ENCODE peak calls at places on chromosomes 7 and 10, in eight cellular contexts. Q, F, C, V, M, J, O and S are unnamed samples.

GRCh38 chr7:39741942-39742623 is 118.7 kb downstream of the RALA start:
- DNase-seq in C (peak; percentile 75), O (no peak), J (no peak), M (peak; percentile 48), V (no peak), Q (peak; percentile 75), F (peak; percentile 32), S (peak; percentile 37)

GRCh38 chr7:81869670-81870069 is 99.8 kb upstream of the HGF start:
- DNase-seq in V (no peak), O (no peak), F (no peak), Q (no peak), C (no peak), J (no peak), M (no peak), S (no peak)

GRCh38 chr7:121102619-121103018 is 114.1 kb downstream of the CPED1 start:
- DNase-seq in C (no peak), J (no peak), M (no peak), F (peak; percentile 14), O (no peak), Q (no peak), V (no peak), S (no peak)

GRCh38 chr7:44548893-44549292 is 7.8 kb upstream of the NPC1L1 start:
- DNase-seq in M (no peak), V (no peak), C (no peak), F (no peak), O (no peak), J (no peak), Q (no peak), S (no peak)

GRCh38 chr7:74236284-74236683 is 17.9 kb downstream of the RFC2 start:
- DNase-seq in J (no peak), C (no peak), F (no peak), M (no peak), Q (no peak), O (no peak), V (no peak), S (no peak)

GRCh38 chr7:74225400-74225799 is 15.6 kb downstream of the LAT2 start:
- DNase-seq in Q (no peak), V (no peak), O (no peak), J (no peak), C (no peak), M (no peak), F (no peak), S (no peak)

GRCh38 chr10:125457406-125457805 is 225.6 kb downstream of the TEX36 start:
- DNase-seq in F (no peak), M (no peak), V (no peak), O (no peak), C (no peak), J (no peak), Q (no peak), S (no peak)

GRCh38 chr10:9545073-9545472 is 1472.6 kb upstream of the CELF2 start:
- DNase-seq in J (no peak), Q (no peak), C (no peak), F (no peak), M (no peak), V (no peak), O (no peak), S (no peak)

GRCh38 chr10:97821308-97822038 is 28.2 kb upstream of the GOLGA7B start:
- DNase-seq in O (no peak), M (no peak), J (no peak), V (no peak), F (no peak), C (no peak), Q (no peak), S (no peak)

GRCh38 chr7:131745645-131746248 is 189.3 kb upstream of the PODXL start:
- DNase-seq in V (no peak), J (peak; percentile 63), C (peak; percentile 17), O (no peak), F (peak; percentile 31), M (no peak), Q (no peak), S (no peak)

GRCh38 chr10:117165557-117166419 is 27.7 kb upstream of the VAX1 start:
- DNase-seq in V (no peak), M (peak; percentile 29), C (peak; percentile 71), J (peak; percentile 51), Q (peak; percentile 65), O (no peak), F (peak; percentile 59), S (peak; percentile 50)

GRCh38 chr10:74453151-74453550 is 302.1 kb downstream of the ADK start:
- DNase-seq in O (no peak), C (no peak), Q (no peak), M (no peak), V (no peak), F (peak; percentile 7), J (no peak), S (no peak)

GRCh38 chr10:49446031-49446430 is 50.1 kb upstream of the DRGX start:
- DNase-seq in O (no peak), Q (no peak), J (no peak), M (no peak), V (no peak), F (no peak), C (peak; percentile 9), S (no peak)

DNA sequence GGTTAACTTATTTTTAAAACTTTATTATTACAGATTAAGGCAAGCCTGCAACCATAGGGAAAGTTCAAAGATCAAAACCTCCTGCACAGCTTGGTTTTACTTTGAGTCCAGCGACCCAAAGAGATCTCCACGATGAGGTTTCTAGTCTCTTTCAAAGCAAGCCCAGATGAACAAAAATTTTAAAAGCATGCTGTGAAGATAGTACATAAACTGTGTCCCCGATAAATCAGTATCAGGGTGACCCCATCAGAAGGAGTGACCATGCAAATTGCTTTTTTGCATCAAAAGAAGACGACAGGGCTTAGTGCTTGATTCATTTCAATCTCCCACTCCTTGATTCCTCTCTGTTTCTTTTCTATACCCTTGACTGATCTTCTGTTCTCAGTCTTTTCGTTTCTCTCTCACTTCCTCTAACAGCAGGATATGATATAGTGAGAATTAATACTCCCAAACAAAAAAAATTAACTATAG is 16.0 kb upstream of the DNTT start:
- DNase-seq in F (no peak), O (no peak), C (no peak), V (no peak), Q (no peak), J (no peak), M (no peak), S (no peak)
- H3K27ac ChIP-seq in F (peak overlapping the region; percentile 87), O (no peak overlapping the region), C (no peak overlapping the region), V (no peak overlapping the region), Q (no peak overlapping the region), J (no peak overlapping the region), M (peak overlapping the region; percentile 83), S (no peak overlapping the region)

GRCh38 chr7:98617051-98617959 is at the start of gene NPTX2:
- DNase-seq in C (no peak), M (peak; percentile 18), F (peak; percentile 87), J (no peak), V (no peak), O (no peak), Q (peak; percentile 77), S (no peak)

GRCh38 chr7:98613601-98614425 is 3.3 kb upstream of the NPTX2 start:
- DNase-seq in J (no peak), O (no peak), Q (no peak), M (no peak), V (no peak), F (no peak), C (peak; percentile 37), S (no peak)

GRCh38 chr7:98617960-98618418 is 904 bp downstream of the NPTX2 start:
- DNase-seq in O (no peak), C (no peak), F (no peak), V (no peak), J (no peak), Q (peak; percentile 60), M (no peak), S (no peak)

GRCh38 chr7:98618786-98619185 is 1.7 kb downstream of the NPTX2 start:
- DNase-seq in M (no peak), C (no peak), V (no peak), Q (no peak), F (peak; percentile 79), O (no peak), J (no peak), S (peak; percentile 66)

DNA sequence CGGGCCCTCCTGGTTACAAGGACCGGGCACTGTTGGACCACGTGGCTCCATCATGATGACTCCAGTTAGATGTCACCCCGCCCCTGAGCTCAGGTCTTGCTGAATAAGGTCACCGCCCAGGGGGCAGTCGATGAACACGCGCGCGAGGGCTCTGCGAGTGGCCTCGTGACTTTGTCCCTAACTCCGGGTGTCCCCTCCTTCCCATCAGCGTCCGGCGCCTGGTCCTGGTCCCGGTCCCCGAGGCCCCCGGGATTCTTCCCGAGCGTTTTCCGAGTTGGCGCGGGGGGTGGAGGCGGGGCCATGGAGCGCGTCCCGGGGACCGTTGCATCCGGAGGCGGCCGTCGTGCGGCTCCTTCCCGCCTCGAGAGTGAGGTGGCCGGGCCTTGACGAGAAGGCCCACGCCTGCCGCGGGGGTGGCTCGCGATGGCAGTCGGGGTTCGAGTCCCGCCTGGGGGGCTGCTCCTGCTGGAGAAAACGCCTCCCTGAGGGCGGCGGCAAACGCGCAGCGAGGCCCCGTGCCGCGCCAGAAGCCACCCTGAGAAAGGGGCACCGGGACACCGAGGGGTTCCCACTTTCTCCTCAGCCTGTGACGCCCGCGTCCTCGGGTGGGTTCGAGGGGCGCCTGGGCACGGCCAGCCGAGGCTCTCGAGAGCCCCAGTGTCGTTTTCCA is 569 bp upstream of the NPTX2 start:
- DNase-seq in J (no peak), F (peak; percentile 36), V (no peak), M (no peak), O (no peak), Q (no peak), C (no peak), S (no peak)
- H3K4me3 ChIP-seq in J (no peak overlapping the region), F (no peak overlapping the region), V (peak overlapping the region; percentile 44), M (no peak overlapping the region), O (no peak overlapping the region), Q (peak overlapping the region; percentile 26), C (no peak overlapping the region), S (no peak overlapping the region)

GRCh38 chr10:87863102-87863943 is at the start of the genes KLLN and PTEN:
- DNase-seq in C (peak; percentile 95), O (peak; percentile 76), J (peak; percentile 94), F (peak; percentile 92), Q (peak; percentile 95), M (peak; percentile 92), V (peak; percentile 94), S (peak; percentile 91)
- TF ChIP-seq POLR2A in C (peak; percentile 77), O (no peak), J (peak; percentile 68), F (peak; percentile 87), Q (no peak), M (peak; percentile 79), V (no peak), S (peak; percentile 95)

GRCh38 chr10:44860811-44861751 is 50.1 kb upstream of the TMEM72 start:
- DNase-seq in M (no peak), F (no peak), O (no peak), Q (no peak), V (no peak), C (peak; percentile 36), J (no peak), S (no peak)
- H3K27ac ChIP-seq in M (no peak overlapping the region), F (no peak overlapping the region), O (no peak overlapping the region), Q (no peak overlapping the region), V (no peak overlapping the region), C (no peak overlapping the region), J (no peak overlapping the region), S (no peak overlapping the region)

GRCh38 chr7:90242369-90243168 is 2.4 kb upstream of the CFAP69 start:
- DNase-seq in Q (no peak), M (no peak), J (no peak), V (no peak), C (no peak), F (no peak), O (no peak), S (no peak)
- H3K4me3 ChIP-seq in Q (no peak overlapping the region), M (no peak overlapping the region), J (no peak overlapping the region), V (no peak overlapping the region), C (no peak overlapping the region), F (no peak overlapping the region), O (no peak overlapping the region), S (no peak overlapping the region)